ENCODE peak calls at places on chromosomes 6 and 20, in six cellular contexts. E is H9, K is H1, D is neuronal stem cell, U is IMR-90, S is mesendoderm. V is an unnamed sample.

GRCh38 chr6:12849420-12850200 is 133.0 kb downstream of the PHACTR1 start:
- DNase-seq in E (no peak), K (no peak), D (no peak), U (no peak), S (no peak), V (no peak)

GRCh38 chr6:93675856-93676255 is 256.5 kb upstream of the EPHA7 start:
- DNase-seq in E (no peak), K (no peak), D (no peak), U (no peak), S (no peak), V (peak; percentile 68)

GRCh38 chr6:27617700-27618689 is 145.1 kb upstream of the ZNF184 start:
- DNase-seq in E (peak; percentile 61), K (no peak), D (no peak), U (peak; percentile 9), S (peak; percentile 90), V (peak; percentile 62)

GRCh38 chr6:157981132-157981394 is 600 bp upstream of the SYNJ2 start:
- DNase-seq in E (no peak), K (no peak), D (no peak), U (no peak), S (no peak), V (no peak)

GRCh38 chr20:48995599-48995998 is 50.5 kb upstream of the CSE1L start:
- DNase-seq in E (no peak), K (no peak), D (no peak), U (no peak), S (no peak), V (no peak)

GRCh38 chr6:83539678-83540077 is 27.3 kb downstream of the PRSS35 start:
- DNase-seq in E (no peak), K (no peak), D (no peak), U (no peak), S (no peak), V (no peak)

GRCh38 chr20:44702776-44703175 is 12.4 kb upstream of the CCN5 start:
- DNase-seq in E (no peak), K (no peak), D (no peak), U (peak; percentile 91), S (no peak), V (peak; percentile 95)

GRCh38 chr6:90525421-90525820 is 61.5 kb downstream of the MAP3K7 start:
- DNase-seq in E (no peak), K (no peak), D (no peak), U (no peak), S (no peak), V (no peak)

GRCh38 chr6:36947570-36948351 is 6.8 kb upstream of the PI16 start:
- DNase-seq in E (peak; percentile 28), K (no peak), D (no peak), U (peak; percentile 24), S (no peak), V (no peak)

GRCh38 chr6:160400426-160400825 is 52.2 kb downstream of the SLC22A3 start:
- DNase-seq in E (no peak), K (no peak), D (no peak), U (no peak), S (no peak), V (no peak)

GRCh38 chr6:111952326-111952725 is 79.1 kb upstream of the FYN start:
- DNase-seq in E (no peak), K (no peak), D (no peak), U (no peak), S (no peak), V (no peak)

GRCh38 chr20:39176457-39176856 is 214.3 kb downstream of the DHX35 start:
- DNase-seq in E (no peak), K (no peak), D (no peak), U (no peak), S (no peak), V (no peak)
- H2BK15ac ChIP-seq in E (no peak overlapping the region), K (no peak overlapping the region), D (no peak overlapping the region), U (no peak overlapping the region), S (no peak overlapping the region), V (no peak overlapping the region)

DNA sequence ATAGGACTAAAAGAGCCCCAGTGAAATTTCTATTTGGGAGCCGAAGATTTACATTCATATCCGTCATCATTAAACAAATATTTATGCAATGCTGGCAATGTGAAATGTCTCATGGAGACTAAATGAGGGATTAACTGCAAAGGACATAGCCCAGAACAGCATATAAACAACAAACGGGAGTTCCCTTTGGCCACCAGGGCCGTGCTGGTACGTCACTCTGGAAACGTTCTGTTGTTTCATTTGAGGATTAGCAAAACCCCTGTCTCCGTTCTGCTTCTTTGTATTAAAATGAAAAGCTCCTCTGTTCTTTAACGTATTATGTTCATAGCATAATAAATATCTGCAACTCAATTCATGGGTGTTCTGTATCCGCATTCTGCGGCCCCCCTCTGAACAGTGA is 90.3 kb upstream of the TNFAIP3 start:
- DNase-seq in E (no peak), K (no peak), D (no peak), U (peak; percentile 73), S (no peak), V (peak; percentile 91)
- H3K4me2 ChIP-seq in E (no peak overlapping the region), K (no peak overlapping the region), D (no peak overlapping the region), U (peak overlapping the region; percentile 35), S (no peak overlapping the region), V (no peak overlapping the region)

GRCh38 chr6:44249082-44249748 is 2.3 kb downstream of the HSP90AB1 start:
- DNase-seq in E (no peak), K (no peak), D (no peak), U (no peak), S (no peak), V (no peak)

GRCh38 chr6:44248579-44248978 is 1.7 kb downstream of the HSP90AB1 start:
- DNase-seq in E (no peak), K (no peak), D (no peak), U (no peak), S (no peak), V (no peak)

GRCh38 chr6:44245912-44246662 is 814 bp upstream of the HSP90AB1 start:
- DNase-seq in E (peak; percentile 99), K (peak; percentile 93), D (peak; percentile 95), U (peak; percentile 81), S (peak; percentile 98), V (peak; percentile 92)

GRCh38 chr6:44246663-44247337 is at the start of gene HSP90AB1:
- DNase-seq in E (peak; percentile 97), K (peak; percentile 94), D (peak; percentile 94), U (peak; percentile 98), S (peak; percentile 99), V (peak; percentile 99)

DNA sequence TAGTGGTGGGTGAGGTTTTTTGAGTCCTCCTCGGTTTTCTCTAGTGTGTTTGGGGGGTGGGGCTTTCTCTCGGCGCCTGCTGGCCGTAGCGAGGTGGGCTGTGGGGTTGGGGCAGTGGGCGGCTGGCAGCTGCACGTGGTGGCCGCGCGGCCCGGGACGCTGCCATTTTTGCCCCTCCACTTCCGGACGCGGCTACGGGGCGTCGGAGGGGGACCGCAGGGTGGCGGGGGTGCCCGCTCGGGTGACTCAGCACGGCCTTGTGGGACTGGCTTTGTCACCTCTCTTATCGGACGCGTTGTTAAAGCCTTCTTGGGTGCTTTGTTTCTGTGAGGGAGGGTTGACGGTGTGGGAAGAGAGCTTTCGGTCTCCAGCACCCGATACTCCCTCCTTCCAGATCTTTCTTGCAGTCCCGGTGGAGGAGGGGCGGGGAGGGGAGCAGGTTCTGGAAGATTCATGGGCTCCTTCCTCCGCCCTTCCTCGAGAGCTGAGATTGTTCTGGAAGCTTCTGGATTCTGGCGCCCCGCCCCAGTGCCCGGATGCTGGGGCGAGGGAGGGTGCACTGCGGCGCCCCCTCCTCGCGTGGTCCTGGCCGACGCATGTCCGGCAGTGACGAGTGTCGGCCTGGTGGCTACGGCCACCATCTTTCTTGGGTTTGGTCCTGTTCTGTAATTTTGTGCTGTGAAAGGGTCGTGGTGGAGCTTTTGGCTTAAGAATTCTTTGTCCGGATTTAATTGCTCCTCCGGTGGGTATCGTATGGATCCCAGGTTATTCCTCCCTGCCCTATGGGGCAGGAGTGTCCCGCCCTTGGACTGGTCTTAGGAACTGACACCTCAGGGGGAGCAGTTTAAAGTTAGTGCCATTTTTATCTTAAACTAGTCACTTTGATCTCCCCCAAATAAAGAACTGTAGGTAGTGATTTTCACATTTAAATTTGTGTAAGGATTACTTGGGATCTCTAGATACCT is 719 bp downstream of the HSP90AB1 start:
- DNase-seq in E (no peak), K (no peak), D (no peak), U (peak; percentile 38), S (peak; percentile 88), V (peak; percentile 64)
- H3K4ac ChIP-seq in E (no peak overlapping the region), K (peak overlapping the region; percentile 76), D (peak overlapping the region; percentile 17), U (peak overlapping the region; percentile 100), S (peak overlapping the region; percentile 87), V (no peak overlapping the region)

DNA sequence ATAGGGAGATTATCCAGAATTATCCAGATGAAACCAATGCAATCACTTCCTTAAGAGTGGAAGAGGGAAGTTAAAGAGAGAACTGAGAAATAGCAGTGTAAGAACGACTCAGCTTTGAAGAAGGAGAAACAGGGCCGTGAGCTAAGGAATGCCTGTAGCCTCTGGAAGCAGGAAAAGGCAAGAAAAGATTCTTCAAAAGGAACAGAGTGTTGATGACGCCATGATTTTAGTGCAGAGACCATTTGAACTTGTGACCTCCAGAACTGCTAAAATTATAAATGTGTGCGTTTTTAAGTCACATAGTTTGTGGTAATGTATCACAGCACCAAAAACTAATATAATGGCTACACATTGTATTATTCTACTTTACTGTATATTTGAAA is 32.7 kb downstream of the ILRUN start:
- DNase-seq in E (no peak), K (no peak), D (no peak), U (peak; percentile 43), S (peak; percentile 46), V (peak; percentile 54)
- H2BK15ac ChIP-seq in E (no peak overlapping the region), K (no peak overlapping the region), D (no peak overlapping the region), U (peak overlapping the region; percentile 93), S (no peak overlapping the region), V (no peak overlapping the region)

GRCh38 chr6:45605971-45606370 is 228.2 kb upstream of the SUPT3H start:
- DNase-seq in E (no peak), K (no peak), D (no peak), U (no peak), S (no peak), V (no peak)

GRCh38 chr6:45608252-45608911 is 230.6 kb upstream of the SUPT3H start:
- DNase-seq in E (no peak), K (no peak), D (no peak), U (peak; percentile 15), S (peak; percentile 76), V (no peak)

GRCh38 chr6:45609141-45609638 is 231.5 kb upstream of the SUPT3H start:
- DNase-seq in E (no peak), K (no peak), D (no peak), U (peak; percentile 96), S (no peak), V (peak; percentile 86)

GRCh38 chr6:45606831-45607400 is 229.2 kb upstream of the SUPT3H start:
- DNase-seq in E (no peak), K (no peak), D (no peak), U (no peak), S (no peak), V (no peak)

DNA sequence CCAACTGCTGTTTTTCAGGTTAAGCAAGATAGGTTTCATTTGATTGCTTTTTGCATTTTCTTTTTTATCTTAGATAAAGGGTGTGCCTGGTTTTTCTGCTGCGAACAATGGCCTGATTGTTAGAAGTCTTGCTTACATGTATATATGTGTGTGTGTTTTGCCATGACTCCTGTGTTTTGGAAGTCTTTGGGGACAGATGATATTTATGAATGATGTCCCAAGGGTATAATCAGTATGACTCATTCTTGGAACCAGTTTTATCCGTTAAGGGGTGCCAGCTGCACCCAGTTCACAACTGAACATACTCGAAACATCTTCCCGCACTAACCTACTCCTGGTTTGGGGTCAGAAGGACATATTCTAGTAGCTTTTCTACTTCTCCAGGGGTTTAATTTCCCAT is 230.1 kb upstream of the SUPT3H start:
- DNase-seq in E (no peak), K (no peak), D (no peak), U (peak; percentile 17), S (no peak), V (peak; percentile 17)
- H3K4me2 ChIP-seq in E (no peak overlapping the region), K (no peak overlapping the region), D (no peak overlapping the region), U (no peak overlapping the region), S (no peak overlapping the region), V (no peak overlapping the region)